ENCODE peak calls at places on chromosomes 16 and 17, in seven cellular contexts. R is IMR-90, D is neuronal stem cell, S is mesenchymal stem cell, X is H1, T is H9, Y is trophoblast cell. G is an unnamed sample.

GRCh38 chr17:48490391-48491026 is 40.3 kb downstream of the HOXB1 start:
- DNase-seq in T (no peak), R (no peak), Y (no peak), X (no peak), S (no peak), D (no peak), G (no peak)

GRCh38 chr17:51260960-51261958 is 913 bp downstream of the UTP18 start:
- DNase-seq in R (no peak), T (peak; percentile 89), D (peak; percentile 74), S (peak; percentile 42), Y (peak; percentile 72), X (peak; percentile 47), G (peak; percentile 82)

GRCh38 chr16:26987631-26988030 is 79.1 kb upstream of the C16orf82 start:
- DNase-seq in T (no peak), X (no peak), S (peak; percentile 84), D (no peak), Y (no peak), R (peak; percentile 94), G (no peak)

GRCh38 chr17:30219833-30220232 is 15.7 kb downstream of the SLC6A4 start:
- DNase-seq in X (no peak), Y (peak; percentile 24), R (no peak), T (no peak), S (no peak), D (no peak), G (no peak)

GRCh38 chr17:59826741-59827453 is 65.8 kb downstream of the TUBD1 start:
- DNase-seq in X (no peak), S (no peak), T (no peak), D (no peak), R (no peak), Y (no peak), G (no peak)

GRCh38 chr16:68640972-68641371 is 4.1 kb upstream of the CDH3 start:
- DNase-seq in R (no peak), T (no peak), S (peak; percentile 14), D (no peak), Y (no peak), X (no peak), G (peak; percentile 66)

GRCh38 chr17:8941520-8941919 is 24.0 kb downstream of the PIK3R5 start:
- DNase-seq in R (no peak), D (no peak), T (peak; percentile 30), S (no peak), Y (no peak), X (no peak), G (no peak)

GRCh38 chr16:70775399-70775798 is 25.6 kb downstream of the VAC14 start:
- DNase-seq in S (no peak), X (no peak), Y (no peak), D (no peak), R (no peak), T (no peak), G (no peak)

GRCh38 chr16:8928467-8928957 is 35.2 kb downstream of the USP7 start:
- DNase-seq in Y (peak; percentile 35), S (peak; percentile 52), T (no peak), D (no peak), R (peak; percentile 60), X (no peak), G (no peak)

GRCh38 chr17:40510328-40510648 is 8.9 kb upstream of the TNS4 start:
- DNase-seq in T (no peak), S (no peak), R (peak; percentile 68), D (no peak), X (no peak), Y (peak; percentile 67), G (peak; percentile 86)

GRCh38 chr16:5336898-5337297 is 239.3 kb upstream of the EEF2KMT start:
- DNase-seq in X (no peak), S (no peak), D (no peak), R (no peak), Y (no peak), T (no peak), G (no peak)

GRCh38 chr17:68944435-68945035 is 10.7 kb downstream of the ABCA8 start:
- DNase-seq in Y (no peak), D (no peak), X (no peak), T (no peak), S (no peak), R (no peak), G (peak; percentile 2)

GRCh38 chr16:21001262-21001661 is 100.7 kb downstream of the LYRM1 start:
- DNase-seq in R (peak; percentile 4), S (peak; percentile 11), Y (peak; percentile 65), X (no peak), T (peak; percentile 52), D (peak; percentile 17), G (peak; percentile 49)

GRCh38 chr16:58426095-58426494 is 33.8 kb downstream of the GINS3 start:
- DNase-seq in R (no peak), X (no peak), T (no peak), Y (peak; percentile 14), S (no peak), D (no peak), G (no peak)

GRCh38 chr17:74268052-74268451 is 6.0 kb upstream of the DNAI2 start:
- DNase-seq in Y (no peak), X (no peak), D (no peak), S (no peak), R (no peak), T (no peak), G (no peak)

GRCh38 chr17:44049294-44050080 is 17.0 kb downstream of the LSM12 start:
- DNase-seq in S (no peak), R (no peak), X (no peak), D (no peak), T (no peak), Y (no peak), G (no peak)

GRCh38 chr16:30876867-30877266 is 17.0 kb downstream of the BCL7C start:
- DNase-seq in T (no peak), Y (peak; percentile 42), X (no peak), S (peak; percentile 26), D (no peak), R (no peak), G (peak; percentile 59)

GRCh38 chr16:69626256-69626655 is 60.5 kb downstream of the NFAT5 start:
- DNase-seq in S (peak; percentile 48), T (no peak), Y (peak; percentile 52), R (peak; percentile 50), X (no peak), D (no peak), G (no peak)

GRCh38 chr16:65415460-65415859 is 293.6 kb upstream of the CDH11 start:
- DNase-seq in R (peak; percentile 12), Y (no peak), T (no peak), S (peak; percentile 33), D (no peak), X (no peak), G (peak; percentile 10)

GRCh38 chr16:2176047-2176446 is 20.4 kb downstream of the CASKIN1 start:
- DNase-seq in S (no peak), Y (no peak), R (no peak), X (no peak), D (no peak), T (no peak), G (no peak)

GRCh38 chr17:9470171-9470570 is 105.4 kb downstream of the STX8 start:
- DNase-seq in X (no peak), T (no peak), R (no peak), Y (no peak), S (peak; percentile 43), D (no peak), G (no peak)

GRCh38 chr17:31780436-31780835 is 78.6 kb downstream of the COPRS start:
- DNase-seq in R (no peak), T (no peak), Y (no peak), S (no peak), D (no peak), X (no peak), G (no peak)

GRCh38 chr16:74261068-74261467 is 35.5 kb upstream of the PSMD7 start:
- DNase-seq in D (no peak), Y (no peak), X (no peak), T (no peak), R (no peak), S (no peak), G (no peak)

GRCh38 chr17:15341966-15342365 is 569 bp upstream of the TEKT3 start:
- DNase-seq in S (no peak), R (no peak), D (no peak), T (no peak), Y (peak; percentile 93), X (no peak), G (no peak)
- H3K18ac ChIP-seq in S (no peak overlapping the region), R (no peak overlapping the region), D (no peak overlapping the region), T (no peak overlapping the region), Y (no peak overlapping the region), X (no peak overlapping the region), G (no peak overlapping the region)

DNA sequence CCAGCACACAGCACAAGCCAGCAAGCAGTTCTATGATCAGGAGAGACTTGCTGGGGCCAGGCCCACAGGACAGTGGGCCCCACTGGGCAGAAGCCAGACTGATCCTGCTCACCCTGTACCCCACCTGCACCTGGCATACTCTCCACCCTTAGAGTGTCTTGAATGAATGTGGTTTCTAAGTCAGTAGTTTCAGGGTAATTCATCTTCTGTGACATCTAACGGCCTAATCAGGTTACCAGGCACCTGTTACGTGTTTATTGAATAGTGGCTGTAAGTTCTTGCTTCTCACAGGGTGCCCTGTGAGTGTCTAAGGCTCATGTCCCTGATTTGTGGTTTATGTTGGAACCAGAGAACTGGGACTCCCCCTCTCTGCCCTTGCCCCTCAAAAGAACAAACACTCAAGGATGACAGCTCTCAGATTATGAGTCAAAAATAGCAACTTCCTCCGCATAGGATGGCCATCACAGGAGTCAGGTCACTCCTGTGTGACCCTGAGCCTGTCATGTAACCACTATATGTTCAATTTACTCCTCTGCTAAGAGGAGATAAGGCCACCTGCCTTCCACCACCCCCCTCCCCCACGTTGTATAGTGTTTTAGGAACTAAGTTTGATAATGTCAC is 7.0 kb upstream of the OR2C1 start:
- DNase-seq in X (no peak), R (no peak), D (no peak), T (no peak), S (no peak), Y (no peak), G (no peak)
- H3K4me2 ChIP-seq in X (no peak overlapping the region), R (no peak overlapping the region), D (no peak overlapping the region), T (no peak overlapping the region), S (no peak overlapping the region), Y (no peak overlapping the region), G (no peak overlapping the region)

GRCh38 chr17:71111460-71111859 is 942.1 kb downstream of the KCNJ2 start:
- DNase-seq in T (no peak), S (no peak), D (no peak), R (no peak), X (no peak), Y (no peak), G (no peak)

GRCh38 chr17:71110326-71110725 is 941.0 kb downstream of the KCNJ2 start:
- DNase-seq in Y (peak; percentile 19), R (no peak), T (no peak), D (no peak), X (no peak), S (peak; percentile 31), G (no peak)

GRCh38 chr17:71109697-71110096 is 940.4 kb downstream of the KCNJ2 start:
- DNase-seq in X (no peak), Y (no peak), T (no peak), D (no peak), R (no peak), S (no peak), G (no peak)

GRCh38 chr17:71111945-71112344 is 942.6 kb downstream of the KCNJ2 start:
- DNase-seq in R (no peak), S (no peak), D (no peak), X (no peak), T (no peak), Y (no peak), G (no peak)

GRCh38 chr17:71107136-71107535 is 937.8 kb downstream of the KCNJ2 start:
- DNase-seq in D (no peak), R (no peak), S (no peak), Y (no peak), X (no peak), T (no peak), G (no peak)
- H3K18ac ChIP-seq in D (no peak overlapping the region), R (no peak overlapping the region), S (no peak overlapping the region), Y (no peak overlapping the region), X (no peak overlapping the region), T (no peak overlapping the region), G (no peak overlapping the region)

GRCh38 chr17:37821025-37821713 is 76.3 kb upstream of the HNF1B start:
- DNase-seq in T (no peak), X (no peak), Y (peak; percentile 19), S (no peak), D (no peak), R (peak; percentile 62), G (no peak)
- H3K4me2 ChIP-seq in T (no peak overlapping the region), X (no peak overlapping the region), Y (no peak overlapping the region), S (no peak overlapping the region), D (no peak overlapping the region), R (no peak overlapping the region), G (no peak overlapping the region)

G was measured in mesendoderm.